ENCODE peak calls at places on chromosomes 3 and 15, in eight cellular contexts. H is cardiac muscle cell; F is astrocyte; D is tibial artery; C is B cell; M is heart left ventricle; Q is endothelial cell of umbilical vein; W is activated CD8-positive, alpha-beta T cell treated with anti-CD3 and anti-CD28 coated beads for 36 hours. R is an unnamed sample.
A peak's percentile ranks its signal among the peaks of the same experiment; 100 is the strongest.

GRCh38 chr3:124115279-124115678 is 123.4 kb upstream of the ROPN1 start:
- DNase-seq in C (no peak), F (no peak), H (no peak), D (no peak), W (no peak), Q (no peak), M (no peak), R (no peak)

GRCh38 chr3:54358969-54359648 is 236.8 kb downstream of the CACNA2D3 start:
- DNase-seq in Q (no peak), C (no peak), H (no peak), D (no peak), M (peak; percentile 79), W (no peak), F (no peak), R (no peak)

GRCh38 chr3:184361932-184362667 is 590 bp downstream of the POLR2H start:
- DNase-seq in C (peak; percentile 69), F (peak; percentile 32), Q (no peak), H (peak; percentile 62), D (peak; percentile 88), M (peak; percentile 78), W (peak; percentile 69), R (peak; percentile 87)

GRCh38 chr3:160225181-160226025 is at the start of gene C3orf80:
- DNase-seq in W (peak; percentile 63), H (peak; percentile 48), M (peak; percentile 39), F (peak; percentile 38), C (peak; percentile 57), D (peak; percentile 68), Q (peak; percentile 57), R (no peak)

GRCh38 chr15:97904196-97904572 is 56.3 kb upstream of the ARRDC4 start:
- DNase-seq in H (peak; percentile 74), C (no peak), Q (peak; percentile 39), F (peak; percentile 27), W (peak; percentile 49), D (peak; percentile 76), M (peak; percentile 75), R (no peak)

GRCh38 chr3:169699536-169700050 is 36.1 kb upstream of the MECOM start:
- DNase-seq in M (peak; percentile 88), W (no peak), D (peak; percentile 88), F (peak; percentile 51), H (peak; percentile 92), Q (peak; percentile 43), C (no peak), R (no peak)

GRCh38 chr3:190585771-190586630 is 72.1 kb downstream of the IL1RAP start:
- DNase-seq in H (peak; percentile 94), F (peak; percentile 89), Q (peak; percentile 69), C (no peak), D (no peak), W (peak; percentile 87), M (peak; percentile 38), R (no peak)

GRCh38 chr3:156396851-156397250 is 158.1 kb downstream of the SSR3 start:
- DNase-seq in Q (no peak), D (no peak), W (no peak), C (no peak), F (peak; percentile 12), H (no peak), M (no peak), R (no peak)

GRCh38 chr3:48697952-48698351 is 12.2 kb upstream of the NCKIPSD start:
- DNase-seq in F (no peak), W (no peak), H (peak; percentile 13), C (no peak), M (no peak), Q (no peak), D (no peak), R (no peak)

GRCh38 chr15:87207945-87208580 is 1048.5 kb downstream of the NTRK3 start:
- DNase-seq in W (no peak), H (no peak), D (no peak), C (no peak), Q (no peak), F (peak; percentile 86), M (no peak), R (no peak)

DNA sequence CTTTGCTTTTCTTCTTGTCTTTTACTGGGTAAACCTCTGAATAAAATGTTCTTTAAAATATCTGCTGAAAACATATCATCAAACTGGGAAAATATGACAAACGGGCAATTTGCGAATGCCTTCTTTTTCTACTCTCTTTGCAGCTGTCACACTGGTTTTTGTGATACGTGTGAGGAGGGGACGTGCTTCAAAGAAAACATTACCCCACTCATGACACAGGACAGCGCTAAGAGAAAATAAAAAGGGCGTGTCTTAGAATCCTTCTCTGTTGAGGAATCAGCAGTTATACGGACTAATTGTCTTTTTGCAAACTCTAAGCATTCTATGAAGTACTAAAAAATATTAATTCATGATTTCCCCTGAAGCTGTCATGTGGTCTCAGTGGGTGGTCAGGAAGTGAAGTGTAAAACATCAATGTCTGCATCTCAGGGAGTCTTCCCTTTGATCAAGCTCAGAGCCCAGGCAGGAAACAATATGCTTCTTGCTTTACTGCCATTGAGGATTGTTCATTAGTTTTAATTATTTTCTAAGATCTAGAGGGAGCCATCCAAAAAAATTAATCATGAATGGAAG is 117.5 kb upstream of the CRBN start:
- DNase-seq in W (peak; percentile 8), F (no peak), D (no peak), Q (no peak), C (no peak), M (no peak), H (no peak), R (no peak)
- TF ChIP-seq CTCF in W (no peak), F (no peak), D (no peak), Q (no peak), C (no peak), M (no peak), H (no peak), R (no peak)

GRCh38 chr15:23574742-23575141 is 9.3 kb downstream of the MKRN3 start:
- DNase-seq in Q (no peak), H (no peak), W (no peak), F (no peak), C (no peak), M (no peak), D (no peak), R (no peak)
- TF ChIP-seq CTCF in Q (no peak), H (no peak), W (no peak), F (no peak), C (no peak), M (no peak), D (no peak), R (no peak)

GRCh38 chr3:29282431-29283296 is 1.8 kb downstream of the RBMS3 start:
- DNase-seq in H (peak; percentile 71), F (peak; percentile 77), C (no peak), W (no peak), M (no peak), Q (peak; percentile 86), D (no peak), R (no peak)

GRCh38 chr3:29279276-29279675 is 1.6 kb upstream of the RBMS3 start:
- DNase-seq in C (no peak), H (no peak), M (no peak), F (no peak), Q (no peak), W (no peak), D (no peak), R (no peak)

GRCh38 chr3:29281265-29282228 is 676 bp downstream of the RBMS3 start:
- DNase-seq in M (peak; percentile 32), C (no peak), F (peak; percentile 55), D (no peak), W (peak; percentile 33), Q (peak; percentile 72), H (peak; percentile 71), R (no peak)

GRCh38 chr3:29279830-29280229 is 1.0 kb upstream of the RBMS3 start:
- DNase-seq in D (peak; percentile 71), W (no peak), H (peak; percentile 53), F (peak; percentile 24), M (peak; percentile 52), Q (peak; percentile 26), C (no peak), R (no peak)

GRCh38 chr3:29280675-29281264 is at the start of gene RBMS3:
- DNase-seq in H (peak; percentile 97), C (no peak), F (peak; percentile 95), Q (peak; percentile 95), D (peak; percentile 96), W (peak; percentile 34), M (peak; percentile 93), R (peak; percentile 88)
- TF ChIP-seq CTCF in H (peak; percentile 63), C (no peak), F (peak; percentile 49), Q (peak; percentile 66), D (peak; percentile 37), W (no peak), M (peak; percentile 54), R (peak; percentile 82)

DNA sequence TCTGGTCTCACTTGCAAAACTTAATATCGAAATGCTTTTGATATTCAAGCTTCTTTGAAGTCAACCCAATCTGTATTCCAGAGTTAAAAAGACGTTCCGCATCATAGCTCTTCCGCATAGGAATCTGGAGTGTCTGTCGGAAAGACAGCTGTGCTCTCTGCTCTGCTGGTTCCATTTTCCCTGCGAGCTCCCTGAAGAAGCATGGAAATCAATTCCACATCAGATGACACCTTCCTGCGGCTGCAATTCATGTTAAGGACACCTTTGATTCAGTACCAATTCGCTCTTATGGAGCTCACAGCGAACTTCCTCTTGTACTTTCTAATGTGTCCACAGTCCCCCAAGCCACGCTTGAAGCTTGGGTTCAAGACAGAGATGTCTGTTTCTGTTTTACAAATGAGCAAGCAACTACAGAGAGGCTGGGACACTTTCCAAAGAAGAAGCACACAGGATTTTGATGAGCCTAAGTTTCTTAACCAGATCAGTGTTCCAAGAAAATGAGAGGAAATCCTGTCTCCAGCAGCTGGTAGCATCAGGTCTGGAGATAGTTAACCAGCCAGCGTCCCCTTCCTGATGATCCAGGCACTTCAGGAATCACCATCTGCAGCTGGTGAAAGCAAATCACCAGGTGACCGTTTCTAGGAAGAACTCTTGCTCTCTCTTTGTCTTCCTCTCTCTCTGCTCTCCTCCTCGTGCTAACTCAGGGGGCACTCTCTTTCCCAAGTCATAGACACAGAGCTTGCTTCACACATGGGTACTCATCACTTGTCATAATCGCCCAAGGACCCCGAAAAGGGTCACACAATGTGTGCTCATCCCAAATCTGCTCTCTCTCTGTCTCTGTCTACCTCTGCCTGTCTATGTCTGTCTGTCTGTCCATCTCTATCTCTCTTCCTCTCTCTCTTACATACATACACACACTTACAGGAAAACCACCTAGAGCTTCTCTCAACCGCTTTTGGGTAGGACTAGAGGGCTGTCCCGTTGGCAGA is 281.7 kb downstream of the FAM43A start:
- DNase-seq in D (no peak), C (no peak), H (peak; percentile 14), M (no peak), Q (peak; percentile 18), W (no peak), F (no peak), R (no peak)
- TF ChIP-seq CTCF in D (no peak), C (no peak), H (no peak), M (no peak), Q (no peak), W (no peak), F (no peak), R (no peak)

DNA sequence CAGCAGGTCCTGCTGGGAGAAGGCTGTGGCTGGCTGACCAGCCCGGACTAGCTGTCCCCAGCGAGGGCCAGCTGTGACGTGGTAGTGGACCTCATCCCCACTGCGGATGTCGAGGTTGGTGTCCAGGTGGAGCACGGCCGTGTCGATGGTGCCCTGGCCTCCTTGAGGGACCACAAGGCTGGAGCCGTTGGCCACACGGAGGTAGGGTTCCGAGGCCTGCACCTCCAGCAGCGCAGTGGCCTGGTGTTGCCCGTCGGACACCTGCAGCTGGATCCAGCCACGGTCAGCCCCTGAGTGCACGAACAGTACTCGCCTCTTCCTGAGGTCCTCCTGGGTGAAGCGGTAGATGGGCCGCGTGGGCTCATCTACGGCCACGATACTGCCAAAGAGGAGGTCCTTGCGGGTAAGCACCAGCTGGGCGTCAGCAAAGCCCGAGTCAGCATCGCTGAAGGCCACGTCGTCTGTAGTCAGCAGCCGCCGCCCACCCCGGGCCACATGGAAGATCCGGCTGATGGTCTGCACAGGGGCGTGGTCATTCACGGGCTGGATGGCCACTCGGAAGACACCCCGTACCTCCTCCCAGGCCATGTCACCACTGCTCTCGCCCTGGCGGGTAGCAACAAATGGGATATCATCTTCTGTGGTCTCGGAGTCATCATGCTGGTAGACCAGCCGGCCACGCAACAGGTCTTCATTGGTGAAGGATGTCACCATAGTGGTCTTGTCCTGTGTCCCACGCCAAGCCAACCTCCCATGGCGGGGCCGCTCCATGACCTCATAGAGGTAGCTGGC is 25.0 kb downstream of the CSPG4 start:
- DNase-seq in C (no peak), H (no peak), Q (no peak), W (no peak), D (no peak), F (no peak), M (no peak), R (no peak)
- TF ChIP-seq CTCF in C (no peak), H (no peak), Q (no peak), W (no peak), D (no peak), F (no peak), M (no peak), R (no peak)

R was measured in chondrocyte.